ENCODE peak calls at places on chromosomes 5 and 9, in four cellular contexts. H is neural crest cell, T is A549, Y is AG09309. M is an unnamed sample.

GRCh38 chr5:122967625-122968024 is 68.9 kb downstream of the PPIC start:
- DNase-seq in H (no peak), T (no peak), Y (no peak), M (no peak)

GRCh38 chr5:96219580-96220281 is 213.3 kb downstream of the PCSK1 start:
- DNase-seq in H (no peak), T (peak), Y (peak), M (no peak)

GRCh38 chr5:71663570-71663969 is 55.5 kb upstream of the CARTPT start:
- DNase-seq in H (no peak), T (no peak), Y (no peak), M (no peak)

GRCh38 chr9:22124263-22125011 is 115.3 kb upstream of the CDKN2B start:
- DNase-seq in H (no peak), T (peak), Y (no peak), M (no peak)

GRCh38 chr9:32378993-32379729 is 5.3 kb upstream of the ACO1 start:
- DNase-seq in H (peak), T (peak), Y (peak), M (no peak)

GRCh38 chr9:121292801-121293241 is 24.9 kb downstream of the GSN start:
- DNase-seq in H (no peak), T (no peak), Y (no peak), M (no peak)

GRCh38 chr9:32350682-32351081 is 33.8 kb upstream of the ACO1 start:
- DNase-seq in H (no peak), T (peak), Y (no peak), M (no peak)

GRCh38 chr5:115831163-115831768 is 10.1 kb downstream of the ATG12 start:
- DNase-seq in H (no peak), T (peak), Y (no peak), M (no peak)

GRCh38 chr5:140556438-140556837 is 835 bp downstream of the SRA1 start:
- DNase-seq in H (no peak), T (no peak), Y (no peak), M (no peak)

GRCh38 chr9:87337335-87338074 is 160.2 kb upstream of the DAPK1 start:
- DNase-seq in H (no peak), T (peak), Y (no peak), M (no peak)

GRCh38 chr5:32332361-32332760 is 19.6 kb upstream of the MTMR12 start:
- DNase-seq in H (no peak), T (no peak), Y (no peak), M (no peak)

GRCh38 chr5:139650031-139650688 is 2.0 kb downstream of the CXXC5 start:
- DNase-seq in H (peak), T (no peak), Y (no peak), M (no peak)

GRCh38 chr5:110377411-110378392 is 348.8 kb downstream of the TMEM232 start:
- DNase-seq in H (no peak), T (no peak), Y (no peak), M (no peak)

GRCh38 chr5:127385936-127386335 is 95.3 kb downstream of the MEGF10 start:
- DNase-seq in H (no peak), T (no peak), Y (no peak), M (no peak)

GRCh38 chr9:17793713-17794622 is 215.1 kb downstream of the SH3GL2 start:
- DNase-seq in H (no peak), T (peak), Y (no peak), M (no peak)
- TF ChIP-seq CTCF in H (peak), T (peak), Y (peak), M (peak)

GRCh38 chr5:54229041-54229780 is 81.2 kb downstream of the ARL15 start:
- DNase-seq in H (peak), T (peak), Y (no peak), M (peak)

DNA sequence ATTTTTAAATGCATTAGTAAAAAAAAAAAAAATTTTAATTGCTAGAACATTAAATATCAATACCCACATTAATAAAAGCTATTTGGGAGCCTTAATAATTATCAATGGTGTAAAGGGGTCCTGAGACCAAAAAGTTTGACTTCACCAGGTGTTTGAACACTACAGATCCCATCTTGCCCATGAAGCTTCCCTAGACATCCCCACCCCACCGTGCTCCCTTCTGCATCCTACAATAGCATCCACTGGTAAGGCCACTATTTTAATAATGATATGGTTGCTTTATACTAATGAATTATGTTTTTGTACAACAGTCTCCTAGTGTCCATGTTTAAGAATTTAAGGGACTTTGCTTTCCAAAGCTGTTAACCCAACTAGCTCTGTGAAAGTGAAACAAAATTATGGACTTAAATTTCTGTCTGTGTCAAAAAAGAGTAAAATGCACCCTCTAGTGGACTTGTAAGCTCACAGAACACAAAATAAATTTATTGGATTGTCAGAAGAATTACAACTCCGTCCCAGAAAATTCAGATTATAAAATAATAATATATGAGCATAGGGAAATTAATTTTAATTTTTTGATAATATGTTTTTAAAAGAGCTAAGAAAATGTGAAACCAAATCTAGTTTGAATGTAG is 76.0 kb downstream of the ARL15 start:
- DNase-seq in H (no peak), T (peak), Y (no peak), M (no peak)
- TF ChIP-seq CTCF in H (peak), T (peak), Y (peak), M (peak)

GRCh38 chr5:33715646-33716045 is 176.1 kb downstream of the ADAMTS12 start:
- DNase-seq in H (no peak), T (no peak), Y (no peak), M (no peak)

GRCh38 chr5:33711094-33711670 is 180.6 kb downstream of the ADAMTS12 start:
- DNase-seq in H (no peak), T (no peak), Y (no peak), M (no peak)

GRCh38 chr5:33712664-33713063 is 179.1 kb downstream of the ADAMTS12 start:
- DNase-seq in H (no peak), T (no peak), Y (no peak), M (no peak)

GRCh38 chr5:33713087-33713486 is 178.7 kb downstream of the ADAMTS12 start:
- DNase-seq in H (no peak), T (no peak), Y (no peak), M (no peak)
- TF ChIP-seq CTCF in H (no peak), T (no peak), Y (no peak), M (no peak)

DNA sequence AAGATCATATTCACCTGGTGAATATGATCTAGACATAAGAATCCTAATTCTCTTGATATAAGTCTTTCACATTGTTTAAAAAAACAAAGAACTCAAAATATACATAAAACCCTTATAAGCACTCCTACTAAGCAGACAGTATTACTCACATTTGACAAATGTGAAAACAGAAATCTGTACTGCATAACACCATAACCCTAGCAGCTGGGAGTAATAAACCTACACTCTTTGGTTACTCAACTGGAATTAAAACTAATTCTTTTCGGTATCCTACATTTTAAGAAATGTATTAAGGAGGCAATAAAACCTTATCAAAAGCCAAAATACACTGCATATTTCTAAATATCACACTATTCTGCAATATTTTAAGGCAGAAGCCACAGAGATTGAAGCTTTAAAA is 6.9 kb downstream of the AUH start:
- DNase-seq in H (no peak), T (no peak), Y (peak), M (no peak)
- TF ChIP-seq CTCF in H (no peak), T (no peak), Y (no peak), M (no peak)

GRCh38 chr5:88724201-88724600 is 158.8 kb downstream of the MEF2C start:
- DNase-seq in H (no peak), T (peak), Y (no peak), M (no peak)
- TF ChIP-seq CTCF in H (peak), T (peak), Y (no peak), M (peak)

GRCh38 chr5:104297076-104297475 is 734.5 kb upstream of the NUDT12 start:
- DNase-seq in H (no peak), T (no peak), Y (no peak), M (no peak)
- TF ChIP-seq CTCF in H (no peak), T (no peak), Y (no peak), M (no peak)

M was measured in progenitor cell of endocrine pancreas.